ENCODE peak calls at places on chromosomes 12 and 14, in nine cellular contexts. I is stimulated activated CD4-positive, alpha-beta T cell treated with anti-CD3 and anti-CD28 coated beads, Interleukin-1b, Interleukin-23, amount 100 ng/mL, for 24 hours; G is AG08395; C is C1 segment of cervical spinal cord; Z is aorta; S is lung microvascular endothelial cell; D is foreskin fibroblast; B is DND-41; K is activated T-cell treated with anti-CD3 and anti-CD28 coated beads for 24 hours. R is an unnamed sample.

GRCh38 chr14:96084796-96085195 is 45.6 kb downstream of the C14orf132 start:
- DNase-seq in I (no peak), G (no peak), C (no peak), Z (peak), S (no peak), D (no peak), B (no peak), K (no peak), R (no peak)

GRCh38 chr12:107337354-107338095 is 244.2 kb upstream of the CRY1 start:
- DNase-seq in I (no peak), G (peak), C (no peak), Z (no peak), S (no peak), D (peak), B (no peak), K (no peak), R (no peak)

GRCh38 chr12:32264995-32265394 is 134.4 kb upstream of the FGD4 start:
- DNase-seq in I (no peak), G (no peak), C (no peak), Z (no peak), S (no peak), D (peak), B (peak), K (no peak), R (no peak)

GRCh38 chr14:55086939-55087338 is 35.5 kb downstream of the MAPK1IP1L start:
- DNase-seq in I (no peak), G (no peak), C (no peak), Z (no peak), S (no peak), D (no peak), B (no peak), K (no peak), R (no peak)

GRCh38 chr12:97650242-97650641 is 187.6 kb downstream of the RMST start:
- DNase-seq in I (no peak), G (no peak), C (no peak), Z (no peak), S (no peak), D (no peak), B (no peak), K (no peak), R (no peak)

GRCh38 chr14:30375280-30375892 is 183.6 kb upstream of the G2E3 start:
- DNase-seq in I (peak), G (peak), C (no peak), Z (no peak), S (peak), D (peak), B (peak), K (peak), R (peak)

GRCh38 chr14:91228112-91229004 is 16.1 kb downstream of the GPR68 start:
- DNase-seq in I (no peak), G (no peak), C (no peak), Z (no peak), S (peak), D (peak), B (peak), K (peak), R (no peak)

GRCh38 chr14:25215607-25216006 is 165.7 kb upstream of the STXBP6 start:
- DNase-seq in I (no peak), G (no peak), C (no peak), Z (no peak), S (no peak), D (no peak), B (no peak), K (no peak), R (no peak)

GRCh38 chr14:37697489-37698121 is 102.2 kb downstream of the TTC6 start:
- DNase-seq in I (no peak), G (peak), C (no peak), Z (no peak), S (no peak), D (peak), B (no peak), K (no peak), R (no peak)

GRCh38 chr12:104219361-104219892 is 3.8 kb downstream of the TXNRD1 start:
- DNase-seq in I (no peak), G (peak), C (no peak), Z (no peak), S (peak), D (peak), B (no peak), K (no peak), R (peak)

GRCh38 chr12:47824198-47824597 is 4.5 kb upstream of the HDAC7 start:
- DNase-seq in I (no peak), G (no peak), C (no peak), Z (no peak), S (no peak), D (no peak), B (peak), K (no peak), R (no peak)

GRCh38 chr12:120620624-120621023 is 19.8 kb upstream of the CABP1 start:
- DNase-seq in I (no peak), G (no peak), C (no peak), Z (no peak), S (no peak), D (no peak), B (no peak), K (no peak), R (no peak)

GRCh38 chr12:62605972-62606371 is 139.3 kb downstream of the MON2 start:
- DNase-seq in I (no peak), G (no peak), C (no peak), Z (no peak), S (no peak), D (no peak), B (no peak), K (no peak), R (no peak)

GRCh38 chr12:75478395-75478794 is 2.2 kb upstream of the GLIPR1 start:
- DNase-seq in I (no peak), G (peak), C (no peak), Z (no peak), S (no peak), D (peak), B (peak), K (no peak), R (no peak)

GRCh38 chr12:62259311-62259992 is 752 bp upstream of the USP15 start:
- DNase-seq in I (no peak), G (no peak), C (no peak), Z (no peak), S (peak), D (no peak), B (peak), K (no peak), R (peak)

GRCh38 chr12:40055227-40055579 is 50.7 kb downstream of the SLC2A13 start:
- DNase-seq in I (no peak), G (no peak), C (no peak), Z (no peak), S (no peak), D (no peak), B (no peak), K (no peak), R (peak)

GRCh38 chr12:116459501-116459900 is 99.7 kb upstream of the MAP1LC3B2 start:
- DNase-seq in I (no peak), G (no peak), C (no peak), Z (no peak), S (no peak), D (no peak), B (no peak), K (no peak), R (no peak)

GRCh38 chr12:92541024-92541423 is 161.8 kb upstream of the PLEKHG7 start:
- DNase-seq in I (no peak), G (no peak), C (no peak), Z (no peak), S (no peak), D (no peak), B (no peak), K (no peak), R (no peak)

GRCh38 chr14:44886860-44887595 is 74.7 kb downstream of the KLHL28 start:
- DNase-seq in I (no peak), G (no peak), C (no peak), Z (no peak), S (no peak), D (no peak), B (no peak), K (no peak), R (no peak)

GRCh38 chr12:104748356-104748755 is 209.7 kb downstream of the SLC41A2 start:
- DNase-seq in I (no peak), G (no peak), C (no peak), Z (no peak), S (no peak), D (no peak), B (peak), K (no peak), R (no peak)

GRCh38 chr12:88698471-88698870 is 118.2 kb upstream of the KITLG start:
- DNase-seq in I (no peak), G (no peak), C (no peak), Z (no peak), S (no peak), D (peak), B (no peak), K (no peak), R (no peak)

GRCh38 chr14:94446126-94446525 is 6.5 kb downstream of the SERPINA11 start:
- DNase-seq in I (no peak), G (no peak), C (no peak), Z (no peak), S (no peak), D (no peak), B (no peak), K (no peak), R (no peak)

GRCh38 chr12:11973396-11973795 is 97.3 kb upstream of the BCL2L14 start:
- DNase-seq in I (no peak), G (no peak), C (no peak), Z (no peak), S (no peak), D (no peak), B (no peak), K (no peak), R (no peak)

GRCh38 chr12:108559748-108560147 is 1.2 kb downstream of the SART3 start:
- DNase-seq in I (no peak), G (no peak), C (no peak), Z (no peak), S (no peak), D (no peak), B (no peak), K (no peak), R (no peak)

GRCh38 chr12:76020731-76021672 is 10.6 kb downstream of the PHLDA1 start:
- DNase-seq in I (no peak), G (peak), C (no peak), Z (no peak), S (peak), D (peak), B (peak), K (peak), R (no peak)

GRCh38 chr12:107668320-107668719 is 17.3 kb upstream of the PWP1 start:
- DNase-seq in I (no peak), G (no peak), C (no peak), Z (no peak), S (no peak), D (no peak), B (no peak), K (no peak), R (no peak)

GRCh38 chr12:48034835-48035805 is 30.8 kb upstream of the COL2A1 start:
- DNase-seq in I (no peak), G (no peak), C (no peak), Z (no peak), S (no peak), D (no peak), B (no peak), K (no peak), R (no peak)

GRCh38 chr12:6667559-6668210 is 4.8 kb upstream of the ING4 start:
- DNase-seq in I (no peak), G (no peak), C (no peak), Z (no peak), S (peak), D (no peak), B (no peak), K (no peak), R (no peak)

GRCh38 chr14:51562816-51563215 is 88.9 kb upstream of the FRMD6 start:
- DNase-seq in I (no peak), G (peak), C (no peak), Z (no peak), S (no peak), D (peak), B (no peak), K (no peak), R (no peak)

GRCh38 chr12:122891661-122892525 is 4.0 kb downstream of the VPS37B start:
- DNase-seq in I (no peak), G (peak), C (no peak), Z (no peak), S (no peak), D (peak), B (no peak), K (no peak), R (no peak)

GRCh38 chr12:102957339-102958050 is at the start of gene ASCL1:
- DNase-seq in I (no peak), G (no peak), C (no peak), Z (peak), S (peak), D (peak), B (no peak), K (no peak), R (peak)

GRCh38 chr12:50618864-50619609 is 114.3 kb downstream of the DIP2B start:
- DNase-seq in I (no peak), G (no peak), C (no peak), Z (no peak), S (no peak), D (peak), B (no peak), K (no peak), R (no peak)

GRCh38 chr14:52901357-52901980 is 49.4 kb downstream of the FERMT2 start:
- DNase-seq in I (no peak), G (no peak), C (no peak), Z (no peak), S (no peak), D (no peak), B (no peak), K (no peak), R (no peak)

R was measured in NCI-H1930.